ENCODE peak calls at places on chromosomes 13 and 19, in four cellular contexts. One of them, this sample, is unnamed.

GRCh38 chr19:15479391-15480345 is at the start of gene PGLYRP2:
- DNase-seq in K562: no peak
- DNase-seq in HepG2: peak; percentile 31
- DNase-seq in GM12878: no peak
- DNase-seq in this sample: no peak

GRCh38 chr19:17726136-17726741 is 7.0 kb downstream of the MAP1S start:
- DNase-seq in K562: peak; percentile 8
- DNase-seq in HepG2: no peak
- DNase-seq in GM12878: no peak
- DNase-seq in this sample: no peak

GRCh38 chr13:109468123-109468522 is 318.3 kb downstream of the IRS2 start:
- DNase-seq in K562: no peak
- DNase-seq in HepG2: no peak
- DNase-seq in GM12878: no peak
- DNase-seq in this sample: no peak

GRCh38 chr13:43522788-43523187 is 264.0 kb downstream of the ENOX1 start:
- DNase-seq in K562: no peak
- DNase-seq in HepG2: no peak
- DNase-seq in GM12878: no peak
- DNase-seq in this sample: no peak

GRCh38 chr13:33735276-33735675 is 82.7 kb upstream of the RFC3 start:
- DNase-seq in K562: no peak
- DNase-seq in HepG2: no peak
- DNase-seq in GM12878: no peak
- DNase-seq in this sample: no peak

GRCh38 chr13:33218020-33218419 is 67.5 kb downstream of the STARD13 start:
- DNase-seq in K562: no peak
- DNase-seq in HepG2: peak; percentile 82
- DNase-seq in GM12878: no peak
- DNase-seq in this sample: no peak

GRCh38 chr19:55654833-55655647 is at the start of gene U2AF2:
- DNase-seq in K562: peak; percentile 87
- DNase-seq in HepG2: peak; percentile 82
- DNase-seq in GM12878: no peak
- DNase-seq in this sample: peak; percentile 92

GRCh38 chr19:35436477-35437141 is 11.4 kb upstream of the FFAR2 start:
- DNase-seq in K562: no peak
- DNase-seq in HepG2: no peak
- DNase-seq in GM12878: no peak
- DNase-seq in this sample: no peak

GRCh38 chr19:49690073-49690655 is 752 bp upstream of the CPT1C start:
- DNase-seq in K562: no peak
- DNase-seq in HepG2: no peak
- DNase-seq in GM12878: no peak
- DNase-seq in this sample: no peak

GRCh38 chr13:72457151-72457550 is 270.3 kb downstream of the MZT1 start:
- DNase-seq in K562: no peak
- DNase-seq in HepG2: no peak
- DNase-seq in GM12878: no peak
- DNase-seq in this sample: no peak

GRCh38 chr13:52652980-52653303 is 306 bp downstream of the SUGT1 start:
- DNase-seq in K562: peak; percentile 25
- DNase-seq in HepG2: no peak
- DNase-seq in GM12878: no peak
- DNase-seq in this sample: peak; percentile 26

GRCh38 chr19:8638078-8638619 is 7.7 kb downstream of the NFILZ start:
- DNase-seq in K562: no peak
- DNase-seq in HepG2: peak; percentile 71
- DNase-seq in GM12878: no peak
- DNase-seq in this sample: no peak

GRCh38 chr19:39389621-39390414 is 1.1 kb downstream of the PAF1 start:
- DNase-seq in K562: no peak
- DNase-seq in HepG2: no peak
- DNase-seq in GM12878: no peak
- DNase-seq in this sample: no peak

GRCh38 chr19:47155141-47155540 is 24.5 kb downstream of the SAE1 start:
- DNase-seq in K562: no peak
- DNase-seq in HepG2: no peak
- DNase-seq in GM12878: no peak
- DNase-seq in this sample: no peak

GRCh38 chr19:47158879-47159509 is 28.4 kb downstream of the SAE1 start:
- DNase-seq in K562: no peak
- DNase-seq in HepG2: no peak
- DNase-seq in GM12878: no peak
- DNase-seq in this sample: no peak

GRCh38 chr19:47156861-47157454 is 26.3 kb downstream of the SAE1 start:
- DNase-seq in K562: no peak
- DNase-seq in HepG2: no peak
- DNase-seq in GM12878: peak; percentile 24
- DNase-seq in this sample: no peak

GRCh38 chr19:47158367-47158791 is 27.7 kb downstream of the SAE1 start:
- DNase-seq in K562: no peak
- DNase-seq in HepG2: no peak
- DNase-seq in GM12878: no peak
- DNase-seq in this sample: no peak

GRCh38 chr19:47157455-47158321 is 27.1 kb downstream of the SAE1 start:
- DNase-seq in K562: no peak
- DNase-seq in HepG2: no peak
- DNase-seq in GM12878: no peak
- DNase-seq in this sample: no peak
- TF ChIP-seq FOXK2 in K562: no peak
- TF ChIP-seq FOXK2 in HepG2: no peak
- TF ChIP-seq FOXK2 in GM12878: no peak
- TF ChIP-seq FOXK2 in this sample: no peak

GRCh38 chr13:84126671-84127171 is 244.4 kb upstream of the SLITRK1 start:
- DNase-seq in K562: no peak
- DNase-seq in HepG2: no peak
- DNase-seq in GM12878: peak; percentile 20
- DNase-seq in this sample: no peak
- TF ChIP-seq TARDBP in K562: no peak
- TF ChIP-seq TARDBP in HepG2: no peak
- TF ChIP-seq TARDBP in GM12878: no peak
- TF ChIP-seq TARDBP in this sample: no peak

GRCh38 chr13:60226507-60226906 is 62.8 kb upstream of the DIAPH3 start:
- DNase-seq in K562: peak; percentile 15
- DNase-seq in HepG2: peak; percentile 15
- DNase-seq in GM12878: no peak
- DNase-seq in this sample: peak; percentile 25
- TF ChIP-seq FOXK2 in K562: no peak
- TF ChIP-seq FOXK2 in HepG2: no peak
- TF ChIP-seq FOXK2 in GM12878: no peak
- TF ChIP-seq FOXK2 in this sample: no peak

GRCh38 chr19:13269348-13269747 is 119.1 kb downstream of the IER2 start:
- DNase-seq in K562: no peak
- DNase-seq in HepG2: no peak
- DNase-seq in GM12878: no peak
- DNase-seq in this sample: no peak

GRCh38 chr19:13270514-13271105 is 120.4 kb downstream of the IER2 start:
- DNase-seq in K562: no peak
- DNase-seq in HepG2: no peak
- DNase-seq in GM12878: no peak
- DNase-seq in this sample: no peak

GRCh38 chr19:13277104-13277809 is 127.0 kb downstream of the IER2 start:
- DNase-seq in K562: peak; percentile 80
- DNase-seq in HepG2: peak; percentile 66
- DNase-seq in GM12878: peak; percentile 71
- DNase-seq in this sample: peak; percentile 65

GRCh38 chr19:13275016-13275722 is 125.0 kb downstream of the IER2 start:
- DNase-seq in K562: no peak
- DNase-seq in HepG2: no peak
- DNase-seq in GM12878: no peak
- DNase-seq in this sample: no peak
- TF ChIP-seq TARDBP in K562: no peak
- TF ChIP-seq TARDBP in HepG2: no peak
- TF ChIP-seq TARDBP in GM12878: no peak
- TF ChIP-seq TARDBP in this sample: no peak

DNA sequence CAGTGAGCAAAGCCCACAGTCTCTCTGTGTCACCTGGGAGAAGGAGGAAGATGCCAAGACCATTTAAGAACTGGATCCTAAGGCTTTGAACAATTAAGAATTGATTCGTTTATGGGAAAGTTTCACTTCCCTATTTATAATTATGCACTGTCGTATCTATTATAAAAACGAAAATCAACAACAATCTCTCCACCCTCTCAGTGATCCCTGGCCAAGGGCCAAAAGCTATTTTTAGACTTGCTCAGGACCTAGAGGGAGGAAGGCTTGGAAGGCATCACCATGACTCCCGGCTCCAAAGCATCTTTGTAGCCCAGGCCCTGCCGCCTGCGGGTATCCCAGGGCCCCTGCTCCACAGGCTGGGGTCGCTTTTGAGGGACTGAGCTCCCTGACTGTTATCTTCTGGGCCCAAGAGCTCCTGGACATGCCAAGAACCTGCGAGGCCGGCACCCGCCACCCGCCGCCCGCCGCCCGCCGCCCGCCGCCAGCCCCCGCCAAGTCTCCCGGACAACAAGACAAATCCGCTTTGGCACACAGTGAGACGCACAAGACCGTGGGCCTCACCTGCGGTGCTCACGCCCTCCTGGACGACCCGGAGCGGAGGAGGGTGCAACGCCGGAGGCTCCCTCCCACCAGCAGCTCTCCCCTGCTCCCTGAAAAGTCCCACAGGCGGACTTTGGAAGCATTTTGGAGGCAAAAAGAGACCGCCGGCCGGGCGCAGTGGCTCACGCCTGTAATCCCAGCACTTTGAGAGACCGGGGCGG is 1.2 kb downstream of the RHPN2 start:
- DNase-seq in K562: peak; percentile 12
- DNase-seq in HepG2: no peak
- DNase-seq in GM12878: no peak
- DNase-seq in this sample: no peak
- TF ChIP-seq FOXK2 in K562: no peak
- TF ChIP-seq FOXK2 in HepG2: no peak
- TF ChIP-seq FOXK2 in GM12878: no peak
- TF ChIP-seq FOXK2 in this sample: no peak

DNA sequence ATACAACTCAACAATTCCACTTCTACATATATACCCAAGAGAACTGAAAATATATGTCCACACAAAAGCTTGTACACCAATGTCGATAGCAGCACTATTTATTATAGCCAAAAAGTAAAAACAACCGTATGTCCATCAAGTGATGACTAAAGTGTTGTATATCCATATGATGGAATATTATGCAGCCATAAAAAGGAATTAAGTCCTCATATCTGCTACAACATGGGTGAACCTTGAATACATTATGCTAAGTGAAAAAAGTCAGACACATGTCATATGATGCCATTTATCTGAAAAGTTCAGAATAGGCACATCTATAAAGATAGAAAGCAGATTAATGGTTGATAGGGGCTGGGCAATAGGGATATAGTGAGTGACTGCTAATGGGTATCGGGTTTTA is 204.5 kb downstream of the KCNRG start:
- DNase-seq in K562: no peak
- DNase-seq in HepG2: no peak
- DNase-seq in GM12878: no peak
- DNase-seq in this sample: no peak
- TF ChIP-seq TARDBP in K562: no peak
- TF ChIP-seq TARDBP in HepG2: no peak
- TF ChIP-seq TARDBP in GM12878: no peak
- TF ChIP-seq TARDBP in this sample: no peak

This sample was measured in HEK293T.